ENCODE peak calls at places on chromosomes 7 and 10, in nine cellular contexts. Y, M, O, G, C, W, Q, H and P are unnamed samples.

GRCh38 chr7:88757371-88757770 is 2.1 kb upstream of the ZNF804B start:
- DNase-seq in Y (no peak), M (no peak), O (no peak), G (no peak), C (no peak), W (no peak), Q (no peak), H (no peak), P (no peak)

GRCh38 chr10:110395350-110396283 is 90.9 kb upstream of the SMNDC1 start:
- DNase-seq in Y (no peak), M (no peak), O (no peak), G (no peak), C (peak), W (no peak), Q (peak), H (no peak), P (peak)

GRCh38 chr7:157411580-157411979 is 74.8 kb downstream of the DNAJB6 start:
- DNase-seq in Y (peak), M (peak), O (no peak), G (no peak), C (no peak), W (no peak), Q (no peak), H (no peak), P (peak)

GRCh38 chr10:44827431-44828006 is 83.6 kb upstream of the TMEM72 start:
- DNase-seq in Y (no peak), M (no peak), O (no peak), G (no peak), C (peak), W (no peak), Q (no peak), H (no peak), P (no peak)

GRCh38 chr7:70154521-70155180 is 556.4 kb downstream of the AUTS2 start:
- DNase-seq in Y (no peak), M (no peak), O (no peak), G (no peak), C (no peak), W (no peak), Q (no peak), H (no peak), P (no peak)

GRCh38 chr10:132375116-132375794 is 21.7 kb upstream of the PWWP2B start:
- DNase-seq in Y (no peak), M (no peak), O (no peak), G (no peak), C (no peak), W (no peak), Q (peak), H (no peak), P (no peak)

GRCh38 chr7:27875832-27876231 is 135.9 kb downstream of the TAX1BP1 start:
- DNase-seq in Y (no peak), M (no peak), O (no peak), G (no peak), C (no peak), W (no peak), Q (no peak), H (no peak), P (no peak)

GRCh38 chr7:28956608-28957063 is 1.5 kb downstream of the TRIL start:
- DNase-seq in Y (no peak), M (no peak), O (peak), G (no peak), C (no peak), W (peak), Q (peak), H (peak), P (no peak)

GRCh38 chr10:14296081-14296709 is 34.5 kb downstream of the FRMD4A start:
- DNase-seq in Y (no peak), M (no peak), O (no peak), G (no peak), C (peak), W (no peak), Q (no peak), H (no peak), P (no peak)

GRCh38 chr10:494149-494542 is 195.3 kb downstream of the DIP2C start:
- DNase-seq in Y (no peak), M (no peak), O (no peak), G (no peak), C (no peak), W (no peak), Q (no peak), H (no peak), P (no peak)

GRCh38 chr7:80678703-80679102 is 40.3 kb downstream of the CD36 start:
- DNase-seq in Y (no peak), M (no peak), O (no peak), G (no peak), C (no peak), W (no peak), Q (no peak), H (no peak), P (no peak)

GRCh38 chr7:150415161-150416160 is 35.0 kb upstream of the GIMAP8 start:
- DNase-seq in Y (no peak), M (no peak), O (no peak), G (no peak), C (no peak), W (no peak), Q (no peak), H (peak), P (no peak)

GRCh38 chr7:50310361-50310760 is 5.8 kb downstream of the IKZF1 start:
- DNase-seq in Y (no peak), M (no peak), O (peak), G (no peak), C (no peak), W (no peak), Q (no peak), H (no peak), P (no peak)

GRCh38 chr10:62037890-62038608 is 136.6 kb downstream of the ARID5B start:
- DNase-seq in Y (no peak), M (no peak), O (no peak), G (no peak), C (no peak), W (no peak), Q (no peak), H (no peak), P (no peak)

GRCh38 chr10:112313911-112314310 is 30.7 kb downstream of the TECTB start:
- DNase-seq in Y (no peak), M (no peak), O (no peak), G (no peak), C (no peak), W (no peak), Q (no peak), H (no peak), P (no peak)

GRCh38 chr7:103690576-103690975 is 244.6 kb upstream of the SLC26A5 start:
- DNase-seq in Y (no peak), M (no peak), O (no peak), G (no peak), C (no peak), W (no peak), Q (no peak), H (no peak), P (no peak)

GRCh38 chr7:26500749-26501352 is 209.2 kb downstream of the SNX10 start:
- DNase-seq in Y (no peak), M (no peak), O (peak), G (no peak), C (peak), W (peak), Q (peak), H (no peak), P (no peak)

GRCh38 chr7:32618470-32618869 is 123.2 kb downstream of the AVL9 start:
- DNase-seq in Y (no peak), M (no peak), O (no peak), G (no peak), C (no peak), W (no peak), Q (no peak), H (no peak), P (no peak)

GRCh38 chr10:77837248-77837924 is 89.2 kb downstream of the DLG5 start:
- DNase-seq in Y (peak), M (peak), O (peak), G (no peak), C (peak), W (no peak), Q (peak), H (no peak), P (peak)

GRCh38 chr10:2979267-2979660 is 88.1 kb upstream of the PFKP start:
- DNase-seq in Y (no peak), M (no peak), O (no peak), G (peak), C (no peak), W (no peak), Q (no peak), H (no peak), P (no peak)

GRCh38 chr7:36128448-36129047 is 24.5 kb upstream of the EEPD1 start:
- DNase-seq in Y (no peak), M (no peak), O (no peak), G (peak), C (peak), W (peak), Q (no peak), H (peak), P (no peak)

GRCh38 chr7:129617607-129618006 is 6.1 kb downstream of the NRF1 start:
- DNase-seq in Y (no peak), M (no peak), O (no peak), G (no peak), C (no peak), W (no peak), Q (no peak), H (no peak), P (no peak)